ENCODE peak calls at places on chromosomes 12 and 14, in five cellular contexts. Y, G, K, S and M are unnamed samples.

GRCh38 chr12:32891956-32892355 is 4.6 kb downstream of the PKP2 start:
- DNase-seq in S (no peak), K (no peak), Y (no peak), G (no peak), M (no peak)

GRCh38 chr14:50846171-50846880 is 15.4 kb upstream of the NIN start:
- DNase-seq in S (no peak), G (no peak), Y (peak), K (no peak), M (no peak)

GRCh38 chr12:5197127-5197526 is 153.4 kb downstream of the KCNA5 start:
- DNase-seq in K (no peak), G (no peak), S (no peak), Y (no peak), M (no peak)

GRCh38 chr14:95034806-95035205 is 122.5 kb downstream of the DICER1 start:
- DNase-seq in Y (no peak), S (no peak), K (no peak), G (no peak), M (no peak)

GRCh38 chr12:51171884-51172514 is 936 bp downstream of the TFCP2 start:
- DNase-seq in Y (no peak), S (no peak), G (no peak), K (peak), M (no peak)

GRCh38 chr14:78363008-78363407 is 192.8 kb downstream of the NRXN3 start:
- DNase-seq in G (no peak), Y (no peak), K (no peak), S (no peak), M (no peak)

GRCh38 chr14:95472819-95473251 is 43.6 kb downstream of the SYNE3 start:
- DNase-seq in K (no peak), S (no peak), G (no peak), Y (no peak), M (no peak)

GRCh38 chr12:114762490-114763110 is 78.6 kb upstream of the TBX3 start:
- DNase-seq in K (no peak), G (no peak), S (no peak), Y (peak), M (no peak)

GRCh38 chr12:51898937-51899336 is 8.4 kb upstream of the ACVRL1 start:
- DNase-seq in S (no peak), G (no peak), K (no peak), Y (no peak), M (no peak)

GRCh38 chr12:131756441-131756840 is 45.6 kb downstream of the SFSWAP start:
- DNase-seq in Y (no peak), S (no peak), K (no peak), G (no peak), M (no peak)

GRCh38 chr12:104669851-104670337 is 213.1 kb downstream of the CHST11 start:
- DNase-seq in S (no peak), G (no peak), K (no peak), Y (no peak), M (no peak)

GRCh38 chr14:68271996-68272395 is 452.4 kb downstream of the RAD51B start:
- DNase-seq in S (no peak), K (no peak), Y (no peak), G (no peak), M (no peak)

GRCh38 chr12:38586652-38587219 is 270.2 kb downstream of the ALG10B start:
- DNase-seq in K (no peak), Y (no peak), S (no peak), G (no peak), M (no peak)

GRCh38 chr12:94421868-94422740 is 37.6 kb downstream of the CEP83 start:
- DNase-seq in Y (no peak), G (no peak), K (no peak), S (no peak), M (no peak)

GRCh38 chr14:62076825-62077660 is 314.8 kb downstream of the SNAPC1 start:
- DNase-seq in G (no peak), S (no peak), Y (no peak), K (no peak), M (no peak)

GRCh38 chr12:28409892-28410291 is 219.6 kb downstream of the CCDC91 start:
- DNase-seq in Y (no peak), G (no peak), S (no peak), K (no peak), M (no peak)

GRCh38 chr12:1539135-1539534 is 55.2 kb downstream of the FBXL14 start:
- DNase-seq in G (no peak), K (no peak), Y (no peak), S (no peak), M (no peak)

GRCh38 chr12:5882511-5883185 is 62.4 kb downstream of the ANO2 start:
- DNase-seq in Y (no peak), G (peak), S (no peak), K (no peak), M (no peak)

GRCh38 chr14:63203618-63204406 is 431 bp upstream of the RHOJ start:
- DNase-seq in G (no peak), Y (peak), K (peak), S (no peak), M (no peak)

GRCh38 chr14:50740858-50741257 is 72.8 kb upstream of the SAV1 start:
- DNase-seq in Y (no peak), S (no peak), K (no peak), G (no peak), M (no peak)

GRCh38 chr14:82913396-82913795 is 1379.7 kb upstream of the SEL1L start:
- DNase-seq in Y (no peak), S (no peak), K (no peak), G (no peak), M (no peak)

GRCh38 chr12:106345739-106346138 is 11.8 kb upstream of the POLR3B start:
- DNase-seq in G (peak), S (no peak), Y (no peak), K (peak), M (no peak)

GRCh38 chr12:26715232-26715631 is 117.8 kb downstream of the ITPR2 start:
- DNase-seq in G (no peak), Y (no peak), S (no peak), K (no peak), M (no peak)

GRCh38 chr12:8692573-8692972 is 5.2 kb upstream of the RIMKLB start:
- DNase-seq in S (no peak), G (peak), K (peak), Y (no peak), M (no peak)

GRCh38 chr12:114895822-114896221 is 211.8 kb upstream of the TBX3 start:
- DNase-seq in S (no peak), K (no peak), G (no peak), Y (no peak), M (no peak)

GRCh38 chr12:47832263-47832933 is 12.7 kb upstream of the HDAC7 start:
- DNase-seq in S (no peak), Y (no peak), K (no peak), G (no peak), M (no peak)

GRCh38 chr12:75327642-75328041 is 2.5 kb downstream of the CAPS2 start:
- DNase-seq in S (no peak), Y (no peak), K (no peak), G (no peak), M (no peak)

GRCh38 chr14:89755816-89756215 is 198.7 kb downstream of the EFCAB11 start:
- DNase-seq in S (no peak), G (no peak), Y (no peak), K (no peak), M (no peak)

GRCh38 chr12:27474344-27474743 is 27.8 kb downstream of the SMCO2 start:
- DNase-seq in Y (peak), G (no peak), S (no peak), K (no peak), M (no peak)

GRCh38 chr14:92613008-92613658 is 99.6 kb downstream of the RIN3 start:
- DNase-seq in S (peak), Y (no peak), K (peak), G (peak), M (no peak)

GRCh38 chr14:37637341-37637740 is 41.9 kb downstream of the TTC6 start:
- DNase-seq in S (no peak), Y (no peak), G (no peak), K (no peak), M (no peak)

GRCh38 chr12:69534389-69534822 is 50.9 kb upstream of the CCT2 start:
- DNase-seq in G (no peak), Y (peak), K (peak), S (no peak), M (no peak)

GRCh38 chr12:2756756-2757155 is 38.0 kb upstream of the FKBP4 start:
- DNase-seq in Y (no peak), G (no peak), K (no peak), S (no peak), M (no peak)

DNA sequence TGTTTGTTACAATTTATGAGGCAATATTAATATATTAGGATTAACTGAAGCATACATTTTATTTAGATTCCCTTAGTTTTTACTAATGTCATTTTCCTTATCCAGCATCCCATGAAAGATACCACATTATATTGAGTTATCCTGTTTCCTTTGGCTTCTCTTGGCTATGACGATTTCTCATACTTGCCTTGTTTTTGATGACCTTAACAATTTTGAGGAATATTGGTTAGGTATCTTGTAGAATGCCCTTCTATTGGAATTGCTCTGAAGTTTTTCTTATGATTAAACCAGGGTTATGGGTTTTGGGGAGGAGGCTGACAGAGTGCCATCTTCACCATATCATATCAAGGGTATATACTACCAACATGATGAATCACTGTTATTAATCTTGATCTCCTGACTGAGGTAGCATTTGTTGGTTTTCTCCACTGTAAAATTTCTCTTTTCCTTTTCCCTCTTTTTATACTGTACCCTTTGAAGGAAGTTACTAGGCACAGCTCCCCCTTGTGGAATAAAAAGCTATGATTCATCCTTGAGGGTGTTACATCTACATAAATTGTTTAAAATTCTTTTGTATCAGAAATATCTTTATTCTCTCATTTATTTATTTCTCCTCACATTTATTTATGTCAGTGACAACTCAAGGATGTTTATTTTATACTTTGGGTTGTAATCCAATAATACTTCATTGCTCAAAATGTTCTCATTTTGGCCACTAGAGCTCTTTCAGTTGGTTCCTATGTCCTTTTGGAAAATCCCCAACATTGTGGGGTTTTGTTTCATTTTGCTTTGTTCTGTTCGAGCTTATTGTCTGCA is 239.0 kb downstream of the SLC16A7 start:
- DNase-seq in S (no peak), G (no peak), Y (no peak), K (peak), M (no peak)
- TF ChIP-seq CTCF in S (peak), G (peak), Y (peak), K (peak), M (peak)

GRCh38 chr14:103735439-103735814 is 19.8 kb downstream of the ZFYVE21 start:
- DNase-seq in S (no peak), Y (no peak), K (no peak), G (no peak), M (no peak)
- TF ChIP-seq CTCF in S (no peak), Y (no peak), K (no peak), G (no peak), M (no peak)

DNA sequence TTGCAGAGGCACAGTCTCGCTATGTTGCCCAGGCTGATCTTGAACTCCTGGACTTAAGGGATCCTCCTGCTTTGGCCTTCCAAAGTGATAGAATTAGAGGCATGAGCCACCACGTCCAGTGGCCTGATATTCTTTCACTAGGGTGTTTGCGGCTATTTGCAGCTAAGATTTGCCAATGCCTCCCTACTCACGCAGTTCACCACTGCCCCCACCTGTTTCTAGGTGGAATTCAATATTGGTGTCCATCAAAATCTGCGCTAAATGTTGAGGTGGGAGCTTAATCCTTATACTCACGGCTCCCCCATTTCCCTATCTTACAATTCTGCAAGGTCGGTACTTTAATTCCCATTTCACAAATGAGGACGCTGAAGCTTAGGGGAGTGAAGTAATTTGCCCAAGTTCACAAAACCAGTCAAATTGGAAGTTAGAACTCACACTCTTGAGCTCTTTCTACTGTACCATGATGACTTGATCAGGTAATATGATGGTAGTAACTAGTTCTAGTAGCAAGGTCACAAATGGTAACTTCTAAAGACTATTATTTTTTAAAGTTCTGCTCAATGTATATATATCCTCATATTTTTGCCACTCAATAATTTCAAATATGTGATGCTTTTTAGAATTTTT is 22.1 kb upstream of the LRRC9 start:
- DNase-seq in S (no peak), G (peak), Y (no peak), K (peak), M (peak)
- TF ChIP-seq CTCF in S (no peak), G (peak), Y (peak), K (peak), M (peak)

GRCh38 chr12:57476162-57476992 is 3.3 kb downstream of the ARHGAP9 start:
- DNase-seq in K (no peak), G (no peak), S (peak), Y (no peak), M (no peak)
- TF ChIP-seq CTCF in K (peak), G (no peak), S (peak), Y (peak), M (no peak)

GRCh38 chr12:54136844-54137580 is 51.8 kb downstream of the SMUG1 start:
- DNase-seq in Y (no peak), G (no peak), K (no peak), S (no peak), M (no peak)
- TF ChIP-seq CTCF in Y (no peak), G (no peak), K (no peak), S (no peak), M (no peak)

GRCh38 chr12:120639771-120640721 is at the start of gene CABP1:
- DNase-seq in S (peak), G (peak), K (no peak), Y (no peak), M (no peak)
- TF ChIP-seq CTCF in S (peak), G (peak), K (peak), Y (no peak), M (peak)

DNA sequence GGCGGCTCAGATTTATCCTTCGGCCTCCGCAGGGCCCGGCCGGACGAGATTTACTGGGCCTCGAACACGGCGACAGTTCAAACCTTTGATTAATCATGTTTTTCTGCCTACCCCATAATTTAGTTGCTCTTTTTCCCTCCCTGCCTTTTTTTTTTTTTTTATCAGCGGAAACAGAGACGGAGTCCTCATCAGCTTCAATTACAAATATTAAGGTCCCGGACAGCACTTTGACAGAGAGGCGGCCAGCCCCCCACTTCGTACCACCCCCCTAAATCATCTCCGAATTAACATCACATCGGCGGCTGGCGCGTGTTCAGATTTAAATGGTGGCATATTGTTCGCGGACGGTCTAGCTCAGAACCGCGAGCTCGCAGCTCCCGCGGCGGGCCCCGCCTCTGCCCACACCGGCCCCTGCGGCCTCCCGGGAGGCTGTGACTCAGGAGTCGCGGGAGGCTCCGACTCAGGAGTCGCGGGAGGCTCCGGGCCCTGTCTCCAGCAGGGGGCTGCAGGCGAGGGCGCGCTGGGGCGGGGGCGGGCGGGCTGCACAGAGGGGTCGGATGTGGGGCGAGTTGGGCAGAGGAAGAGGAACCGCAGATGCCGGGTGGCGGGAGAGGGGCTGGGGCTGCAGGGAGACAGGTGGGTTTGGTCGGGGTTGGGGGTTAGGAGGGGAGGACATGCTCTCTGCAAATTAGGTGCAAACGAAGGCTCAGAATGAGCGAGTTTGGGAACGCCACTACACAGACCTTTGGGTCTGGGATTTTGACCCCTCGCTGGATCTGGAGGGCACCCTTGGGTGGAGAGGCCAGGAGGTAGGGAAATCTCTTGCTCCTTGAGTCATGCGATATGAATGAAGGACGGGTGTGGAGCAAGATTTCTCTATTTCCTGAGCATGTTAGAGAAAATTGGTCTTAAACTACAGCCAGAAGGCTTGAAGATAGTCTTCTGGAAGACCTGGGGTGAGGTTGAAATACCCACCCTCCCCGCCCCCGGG is 19.6 kb upstream of the ATP5MC2 start:
- DNase-seq in G (peak), S (no peak), K (no peak), Y (no peak), M (no peak)
- TF ChIP-seq CTCF in G (no peak), S (no peak), K (no peak), Y (peak), M (no peak)

DNA sequence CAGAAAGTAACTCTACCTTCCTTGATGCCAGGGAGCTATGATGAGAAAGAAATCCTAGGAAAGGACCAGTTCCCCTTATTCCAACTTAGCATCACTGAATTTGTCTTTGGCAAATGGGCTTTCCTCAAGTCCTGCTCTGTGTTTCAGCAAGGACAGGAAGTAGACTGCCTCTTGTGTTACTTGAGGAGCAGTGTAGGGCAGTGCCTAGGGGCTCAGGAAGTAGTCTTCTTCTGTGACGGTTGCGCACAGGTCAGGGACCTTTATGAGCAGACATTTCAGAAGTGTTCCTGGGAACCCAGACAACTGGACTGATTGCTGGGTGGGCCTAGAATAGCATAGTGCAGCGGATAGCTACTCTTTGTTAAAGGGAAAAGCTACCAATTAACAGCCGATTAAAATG is 2.7 kb downstream of the LGALS3 start:
- DNase-seq in K (no peak), S (no peak), Y (no peak), G (no peak), M (no peak)
- TF ChIP-seq CTCF in K (no peak), S (no peak), Y (peak), G (no peak), M (no peak)

DNA sequence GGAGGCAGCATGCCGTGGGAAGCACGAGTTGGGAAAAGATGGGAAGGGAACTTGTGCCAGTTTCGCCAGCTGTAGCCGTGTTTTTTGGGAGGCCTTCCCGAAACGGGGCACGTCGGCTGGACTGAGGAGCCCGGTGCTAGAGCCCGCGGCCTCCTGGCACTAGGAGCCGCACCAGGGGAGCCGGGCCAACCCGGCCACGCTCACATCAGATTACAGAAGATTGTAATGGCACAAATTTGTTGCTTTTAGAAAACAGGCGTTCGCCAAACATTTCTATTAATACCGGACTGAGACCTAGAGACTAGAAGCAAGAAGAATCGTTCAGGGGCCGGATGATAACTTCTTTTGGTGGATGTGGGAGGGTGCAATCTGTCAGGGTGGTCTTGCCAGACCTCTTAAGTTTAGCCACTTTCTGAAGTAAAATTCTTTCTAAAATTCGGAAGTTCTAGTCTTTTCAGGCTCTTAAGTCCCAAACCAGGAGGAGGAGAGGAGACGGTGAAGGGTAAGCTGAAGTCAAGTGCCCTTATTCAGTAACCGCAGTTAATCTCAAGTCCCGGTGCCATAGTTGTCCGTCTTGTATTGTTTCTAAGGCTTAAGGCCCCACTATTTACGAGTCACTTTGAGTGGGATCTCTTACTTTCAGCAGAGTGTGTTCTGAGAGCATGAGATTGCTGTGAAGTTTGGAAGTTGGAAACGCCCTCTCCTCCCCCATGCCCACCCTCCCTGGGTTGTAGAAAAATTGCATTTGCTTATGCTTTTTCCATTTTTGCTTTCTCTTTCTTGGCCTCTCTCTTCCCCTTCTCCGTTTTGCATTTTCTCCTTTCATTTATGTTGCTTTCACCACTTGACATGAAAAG is 1.4 kb downstream of the RASSF3 start:
- DNase-seq in S (no peak), K (peak), Y (no peak), G (peak), M (no peak)
- TF ChIP-seq CTCF in S (no peak), K (no peak), Y (no peak), G (no peak), M (no peak)